ENCODE peak calls at places on chromosome 2, in six cellular contexts. One of them, this sample, is unnamed.

GRCh38 chr2:173568054-173568453 is 213.4 kb downstream of the CDCA7 start:
- DNase-seq in trophoblast cell: peak
- DNase-seq in H1: peak
- DNase-seq in mesenchymal stem cell: no peak
- DNase-seq in H9: peak
- DNase-seq in IMR-90: no peak
- DNase-seq in this sample: peak

GRCh38 chr2:98869868-98870267 is 66.2 kb downstream of the CRACDL start:
- DNase-seq in H1: no peak
- DNase-seq in mesenchymal stem cell: no peak
- DNase-seq in trophoblast cell: no peak
- DNase-seq in H9: no peak
- DNase-seq in IMR-90: no peak
- DNase-seq in this sample: no peak

GRCh38 chr2:236685979-236686520 is 116.4 kb downstream of the ACKR3 start:
- DNase-seq in mesenchymal stem cell: no peak
- DNase-seq in IMR-90: no peak
- DNase-seq in H1: no peak
- DNase-seq in H9: no peak
- DNase-seq in trophoblast cell: no peak
- DNase-seq in this sample: no peak

GRCh38 chr2:80348078-80348477 is 43.5 kb upstream of the LRRTM1 start:
- DNase-seq in trophoblast cell: no peak
- DNase-seq in mesenchymal stem cell: no peak
- DNase-seq in IMR-90: no peak
- DNase-seq in H9: no peak
- DNase-seq in H1: no peak
- DNase-seq in this sample: no peak

GRCh38 chr2:37653805-37654378 is 17.6 kb downstream of the CDC42EP3 start:
- DNase-seq in IMR-90: no peak
- DNase-seq in mesenchymal stem cell: no peak
- DNase-seq in H1: no peak
- DNase-seq in H9: no peak
- DNase-seq in trophoblast cell: peak
- DNase-seq in this sample: no peak

GRCh38 chr2:104408266-104408665 is 445.6 kb upstream of the POU3F3 start:
- DNase-seq in H1: no peak
- DNase-seq in trophoblast cell: no peak
- DNase-seq in IMR-90: no peak
- DNase-seq in mesenchymal stem cell: no peak
- DNase-seq in H9: no peak
- DNase-seq in this sample: no peak

GRCh38 chr2:28201711-28202180 is 190.9 kb upstream of the FOSL2 start:
- DNase-seq in IMR-90: no peak
- DNase-seq in trophoblast cell: no peak
- DNase-seq in H1: no peak
- DNase-seq in mesenchymal stem cell: no peak
- DNase-seq in H9: no peak
- DNase-seq in this sample: no peak

GRCh38 chr2:209642146-209642815 is 129.4 kb upstream of the UNC80 start:
- DNase-seq in trophoblast cell: no peak
- DNase-seq in H9: no peak
- DNase-seq in mesenchymal stem cell: no peak
- DNase-seq in H1: no peak
- DNase-seq in IMR-90: peak
- DNase-seq in this sample: no peak

GRCh38 chr2:69126341-69126740 is 113.4 kb downstream of the ANTXR1 start:
- DNase-seq in IMR-90: no peak
- DNase-seq in mesenchymal stem cell: no peak
- DNase-seq in H9: no peak
- DNase-seq in trophoblast cell: no peak
- DNase-seq in H1: no peak
- DNase-seq in this sample: no peak

GRCh38 chr2:110828330-110828729 is 96.0 kb downstream of the ACOXL start:
- DNase-seq in H1: no peak
- DNase-seq in IMR-90: no peak
- DNase-seq in H9: no peak
- DNase-seq in trophoblast cell: no peak
- DNase-seq in mesenchymal stem cell: peak
- DNase-seq in this sample: no peak

GRCh38 chr2:108412995-108413726 is 35.4 kb downstream of the SULT1C4 start:
- DNase-seq in trophoblast cell: peak
- DNase-seq in H1: no peak
- DNase-seq in IMR-90: peak
- DNase-seq in H9: no peak
- DNase-seq in mesenchymal stem cell: peak
- DNase-seq in this sample: no peak

GRCh38 chr2:54457326-54458023 is 1.3 kb downstream of the SPTBN1 start:
- DNase-seq in H9: peak
- DNase-seq in IMR-90: no peak
- DNase-seq in mesenchymal stem cell: peak
- DNase-seq in H1: no peak
- DNase-seq in trophoblast cell: no peak
- DNase-seq in this sample: peak

DNA sequence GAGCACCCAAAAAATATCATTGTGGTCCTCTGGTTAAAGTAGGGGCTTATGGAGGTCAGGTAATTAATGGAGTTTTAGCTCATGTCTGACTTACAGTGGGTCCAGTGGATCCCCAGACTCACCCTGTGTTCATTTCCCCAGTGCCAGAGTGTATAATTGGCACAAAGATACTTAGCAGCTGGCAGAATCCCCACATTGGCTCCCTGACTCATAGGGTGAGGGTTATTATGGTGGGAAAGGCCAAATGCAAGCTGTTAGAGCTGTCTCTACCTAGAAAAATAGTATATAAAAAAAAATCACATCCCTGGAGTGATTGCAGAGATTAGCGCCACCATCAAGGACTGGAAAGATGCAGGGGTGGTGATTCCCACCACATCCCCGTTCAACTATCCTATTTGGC is 1067.6 kb upstream of the ACVR2A start:
- DNase-seq in trophoblast cell: no peak
- DNase-seq in H1: no peak
- DNase-seq in IMR-90: no peak
- DNase-seq in mesenchymal stem cell: no peak
- DNase-seq in H9: no peak
- DNase-seq in this sample: no peak
- H3K4me2 ChIP-seq in trophoblast cell: no peak
- H3K4me2 ChIP-seq in H1: no peak
- H3K4me2 ChIP-seq in IMR-90: no peak
- H3K4me2 ChIP-seq in mesenchymal stem cell: no peak
- H3K4me2 ChIP-seq in H9: no peak
- H3K4me2 ChIP-seq in this sample: no peak

DNA sequence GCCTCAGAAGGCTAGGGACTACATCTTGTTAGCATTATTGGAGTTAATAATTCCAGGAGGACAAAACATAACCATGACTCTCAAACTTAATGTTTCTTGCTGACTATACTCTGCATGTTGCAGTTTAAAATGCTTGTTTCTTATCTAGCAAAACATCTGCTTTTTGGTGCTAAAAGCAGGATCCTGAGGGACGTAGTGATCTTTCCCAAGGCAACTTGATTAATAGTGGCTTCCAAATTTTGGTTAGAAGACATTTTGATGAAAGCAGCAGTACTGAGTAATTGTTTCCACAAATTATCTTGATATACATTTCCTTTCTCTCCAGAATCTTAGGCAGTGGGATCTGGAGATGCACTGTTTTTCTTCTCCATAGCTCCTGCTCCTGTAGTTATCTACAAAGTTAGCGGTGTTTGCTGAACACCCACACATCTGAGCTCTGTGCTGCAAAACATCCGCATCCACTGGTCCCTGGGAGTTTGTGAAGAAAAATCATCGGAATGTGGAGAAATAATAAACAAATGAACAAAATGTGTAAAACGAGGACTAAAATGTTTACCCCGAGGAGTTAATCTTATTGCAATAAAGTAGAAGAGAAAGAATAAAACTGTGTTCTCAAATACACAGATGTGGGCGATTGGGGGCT is 327.0 kb upstream of the PKDCC start:
- DNase-seq in mesenchymal stem cell: peak
- DNase-seq in trophoblast cell: no peak
- DNase-seq in H1: no peak
- DNase-seq in IMR-90: peak
- DNase-seq in H9: no peak
- DNase-seq in this sample: no peak
- H3K14ac ChIP-seq in mesenchymal stem cell: no peak
- H3K14ac ChIP-seq in trophoblast cell: no peak
- H3K14ac ChIP-seq in H1: no peak
- H3K14ac ChIP-seq in IMR-90: no peak
- H3K14ac ChIP-seq in H9: no peak
- H3K14ac ChIP-seq in this sample: no peak

GRCh38 chr2:191169456-191170300 is 18.9 kb upstream of the STAT4 start:
- DNase-seq in IMR-90: no peak
- DNase-seq in trophoblast cell: no peak
- DNase-seq in H9: no peak
- DNase-seq in H1: no peak
- DNase-seq in mesenchymal stem cell: no peak
- DNase-seq in this sample: no peak
- H3K4me2 ChIP-seq in IMR-90: no peak
- H3K4me2 ChIP-seq in trophoblast cell: no peak
- H3K4me2 ChIP-seq in H9: no peak
- H3K4me2 ChIP-seq in H1: no peak
- H3K4me2 ChIP-seq in mesenchymal stem cell: no peak
- H3K4me2 ChIP-seq in this sample: no peak

GRCh38 chr2:102000813-102001766 is 9.3 kb downstream of the IL1R2 start:
- DNase-seq in mesenchymal stem cell: no peak
- DNase-seq in H1: no peak
- DNase-seq in H9: no peak
- DNase-seq in trophoblast cell: no peak
- DNase-seq in IMR-90: no peak
- DNase-seq in this sample: no peak
- H3K14ac ChIP-seq in mesenchymal stem cell: no peak
- H3K14ac ChIP-seq in H1: no peak
- H3K14ac ChIP-seq in H9: no peak
- H3K14ac ChIP-seq in trophoblast cell: no peak
- H3K14ac ChIP-seq in IMR-90: no peak
- H3K14ac ChIP-seq in this sample: no peak

DNA sequence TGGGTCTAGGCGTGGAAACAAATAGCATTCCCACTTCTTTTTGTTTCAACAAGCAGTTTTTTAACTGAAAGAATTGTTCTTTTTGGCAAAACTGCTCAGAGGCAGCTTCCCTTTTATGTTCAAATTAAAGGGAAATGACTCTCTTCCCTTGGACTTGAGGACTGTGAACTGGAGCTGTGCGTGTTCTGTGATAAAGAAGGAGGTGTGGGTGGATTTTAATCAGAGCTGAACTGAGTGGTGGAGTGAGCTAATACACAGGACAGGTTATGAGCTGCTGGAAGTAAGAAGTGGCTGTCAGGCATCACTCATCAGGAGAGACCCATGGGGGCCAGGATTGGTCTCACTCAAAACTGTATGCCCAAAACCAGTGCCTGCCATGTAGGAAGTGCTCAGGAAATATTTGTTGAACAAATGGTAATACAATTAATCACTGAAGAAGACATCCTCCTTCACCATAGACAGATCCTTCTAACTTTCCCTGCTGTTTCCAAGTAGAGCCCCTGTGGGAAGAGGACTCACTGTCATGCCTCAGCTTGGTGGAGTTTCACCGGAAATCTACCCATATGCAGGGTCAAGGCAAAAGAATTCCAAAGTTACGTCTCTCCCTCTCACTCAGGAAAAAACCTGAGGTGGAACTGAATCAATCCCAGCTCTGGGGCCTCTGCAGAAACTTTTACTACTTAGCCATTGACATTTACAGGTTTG is 55.9 kb downstream of the FEZ2 start:
- DNase-seq in trophoblast cell: no peak
- DNase-seq in IMR-90: no peak
- DNase-seq in H1: no peak
- DNase-seq in H9: no peak
- DNase-seq in mesenchymal stem cell: no peak
- DNase-seq in this sample: no peak
- H3K4me2 ChIP-seq in trophoblast cell: no peak
- H3K4me2 ChIP-seq in IMR-90: no peak
- H3K4me2 ChIP-seq in H1: no peak
- H3K4me2 ChIP-seq in H9: no peak
- H3K4me2 ChIP-seq in mesenchymal stem cell: no peak
- H3K4me2 ChIP-seq in this sample: no peak

GRCh38 chr2:100884145-100884621 is 64.2 kb downstream of the NPAS2 start:
- DNase-seq in H1: no peak
- DNase-seq in IMR-90: peak
- DNase-seq in H9: no peak
- DNase-seq in trophoblast cell: no peak
- DNase-seq in mesenchymal stem cell: peak
- DNase-seq in this sample: no peak
- H3K14ac ChIP-seq in H1: no peak
- H3K14ac ChIP-seq in IMR-90: peak
- H3K14ac ChIP-seq in H9: no peak
- H3K14ac ChIP-seq in trophoblast cell: no peak
- H3K14ac ChIP-seq in mesenchymal stem cell: no peak
- H3K14ac ChIP-seq in this sample: no peak

This sample was measured in neuronal stem cell.